ENCODE peak calls at places on chromosomes 6 and 20, in five cellular contexts. A, W, J, O and D are unnamed samples.
A peak's percentile ranks its signal among the peaks of the same experiment; 100 is the strongest.

GRCh38 chr6:26232306-26232949 is 132.6 kb upstream of the BTN3A2 start:
- DNase-seq in A (no peak), W (no peak), J (no peak), O (no peak), D (no peak)

GRCh38 chr6:16473908-16474791 is 235.8 kb downstream of the GMPR start:
- DNase-seq in A (no peak), W (no peak), J (no peak), O (no peak), D (no peak)

GRCh38 chr6:17484201-17484606 is 90.8 kb downstream of the CAP2 start:
- DNase-seq in A (no peak), W (no peak), J (no peak), O (no peak), D (no peak)

GRCh38 chr6:6623553-6623952 is 35.0 kb downstream of the LY86 start:
- DNase-seq in A (no peak), W (no peak), J (no peak), O (no peak), D (no peak)

GRCh38 chr6:94902974-94903628 is 674.2 kb upstream of the MANEA start:
- DNase-seq in A (no peak), W (no peak), J (no peak), O (no peak), D (no peak)

GRCh38 chr6:31332637-31333602 is 24.1 kb downstream of the HLA-B start:
- DNase-seq in A (no peak), W (no peak), J (no peak), O (no peak), D (no peak)

GRCh38 chr6:96075826-96076225 is 60.1 kb downstream of the FUT9 start:
- DNase-seq in A (no peak), W (no peak), J (no peak), O (no peak), D (no peak)

GRCh38 chr6:73382462-73383113 is 12.0 kb upstream of the DDX43 start:
- DNase-seq in A (no peak), W (peak; percentile 10), J (no peak), O (no peak), D (no peak)

GRCh38 chr6:75154973-75155372 is 50.9 kb downstream of the COL12A1 start:
- DNase-seq in A (no peak), W (no peak), J (no peak), O (no peak), D (no peak)

GRCh38 chr6:47308674-47309325 is 905 bp downstream of the TNFRSF21 start:
- DNase-seq in A (peak; percentile 75), W (peak; percentile 19), J (no peak), O (peak; percentile 14), D (peak; percentile 60)

GRCh38 chr6:166331503-166332133 is 10.7 kb downstream of the SFT2D1 start:
- DNase-seq in A (no peak), W (no peak), J (no peak), O (no peak), D (no peak)

GRCh38 chr20:15703171-15703911 is 869.9 kb downstream of the KIF16B start:
- DNase-seq in A (no peak), W (peak; percentile 87), J (no peak), O (no peak), D (no peak)

GRCh38 chr6:166713608-166714510 is 86.8 kb upstream of the RPS6KA2 start:
- DNase-seq in A (no peak), W (no peak), J (no peak), O (no peak), D (no peak)

GRCh38 chr6:43687437-43688347 is at the start of gene MRPS18A:
- DNase-seq in A (peak; percentile 95), W (peak; percentile 80), J (peak; percentile 75), O (peak; percentile 78), D (peak; percentile 89)

GRCh38 chr6:43687079-43687436 is 533 bp downstream of the MRPS18A start:
- DNase-seq in A (no peak), W (no peak), J (no peak), O (no peak), D (no peak)

GRCh38 chr6:43695078-43695966 is 7.7 kb upstream of the MRPS18A start:
- DNase-seq in A (no peak), W (no peak), J (no peak), O (no peak), D (no peak)

GRCh38 chr6:43683708-43684455 is 3.7 kb downstream of the MRPS18A start:
- DNase-seq in A (no peak), W (no peak), J (no peak), O (peak; percentile 53), D (no peak)

DNA sequence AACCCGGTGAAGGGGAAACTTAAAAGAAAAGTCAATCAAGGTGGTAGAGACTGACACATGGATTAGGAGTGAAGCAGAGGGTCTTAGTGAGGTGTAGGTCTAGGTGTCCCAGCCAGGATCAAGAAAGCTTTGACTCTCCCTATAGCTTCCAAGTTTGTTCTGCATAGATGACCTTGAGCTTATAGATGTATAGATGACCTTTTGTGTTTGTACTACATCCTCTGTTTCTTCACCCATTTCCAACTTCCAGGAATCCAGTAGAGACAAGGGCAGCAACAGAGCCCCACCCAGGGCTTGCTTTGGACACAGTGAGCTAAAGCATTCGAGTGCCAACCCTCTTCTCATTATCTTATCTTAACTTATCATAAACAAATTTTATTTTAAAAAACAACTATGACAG is 1.8 kb upstream of the MRPS18A start:
- DNase-seq in A (no peak), W (no peak), J (no peak), O (no peak), D (no peak)
- TF ChIP-seq POLR2A in A (no peak), W (no peak), J (no peak), O (no peak), D (no peak)

GRCh38 chr20:37356387-37356786 is 10.4 kb downstream of the SRC start:
- DNase-seq in A (peak; percentile 83), W (no peak), J (peak; percentile 57), O (peak; percentile 54), D (peak; percentile 77)

GRCh38 chr20:37355252-37356180 is 9.6 kb downstream of the SRC start:
- DNase-seq in A (peak; percentile 34), W (no peak), J (no peak), O (no peak), D (peak; percentile 60)

GRCh38 chr20:37352611-37352980 is 6.7 kb downstream of the SRC start:
- DNase-seq in A (peak; percentile 40), W (no peak), J (no peak), O (no peak), D (no peak)

GRCh38 chr20:37353285-37353849 is 7.4 kb downstream of the SRC start:
- DNase-seq in A (peak; percentile 54), W (no peak), J (no peak), O (no peak), D (no peak)

DNA sequence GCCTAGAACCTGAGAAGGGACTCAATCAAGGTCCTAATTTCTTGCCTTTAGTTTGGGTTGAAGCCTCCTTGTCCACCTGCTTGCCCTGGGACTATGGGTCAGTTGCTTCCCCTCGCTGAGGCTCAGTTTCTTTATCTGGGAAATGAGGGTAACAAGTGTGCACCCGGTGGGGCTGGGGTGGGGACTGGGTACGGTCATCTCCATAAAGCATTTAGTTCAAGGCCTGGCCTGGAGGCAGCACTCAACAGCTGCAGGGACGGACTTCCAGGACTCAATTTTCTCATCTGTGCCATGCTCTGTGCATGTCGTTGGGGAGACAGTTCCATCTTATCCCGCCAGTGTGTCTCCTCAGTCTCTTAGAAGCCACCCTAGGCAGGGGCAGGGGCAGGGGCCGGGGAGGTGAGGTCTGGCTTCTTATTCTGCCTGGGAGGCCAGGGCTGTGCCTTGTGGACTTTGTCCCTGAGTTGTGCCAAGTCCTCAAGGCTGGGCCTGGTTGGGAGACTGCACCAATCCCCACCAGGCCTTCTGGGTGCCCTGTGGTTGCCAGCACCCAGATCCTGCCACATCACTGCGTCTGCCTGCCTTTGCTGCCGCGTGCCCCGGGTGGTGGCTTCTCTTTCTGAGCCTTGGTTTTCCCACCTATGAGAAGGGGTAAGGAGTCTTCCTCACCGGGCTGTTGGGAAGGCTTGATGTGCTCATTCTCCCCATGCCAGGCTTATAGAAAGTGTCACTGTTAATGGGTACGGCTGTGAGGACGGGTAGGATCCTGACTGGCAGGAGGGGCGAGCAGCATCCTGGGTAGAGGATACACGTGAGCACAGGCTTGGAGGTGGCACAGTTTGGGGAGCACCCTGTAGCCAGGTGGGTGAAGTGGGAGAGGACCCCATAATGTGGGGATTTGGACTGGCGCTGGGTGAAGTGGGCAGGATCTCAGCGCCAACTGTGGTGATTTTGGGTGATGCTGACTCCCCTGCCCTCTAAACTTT is 8.6 kb downstream of the SRC start:
- DNase-seq in A (peak; percentile 47), W (no peak), J (no peak), O (no peak), D (no peak)
- H3K36me3 ChIP-seq in A (peaks cover 6% of the 10 kb centered on the region), W (peaks cover 15% of the 10 kb centered on the region), J (no peaks in the 10 kb centered on the region), O (no peaks in the 10 kb centered on the region), D (no peaks in the 10 kb centered on the region)

GRCh38 chr20:41230136-41230535 is 87.4 kb downstream of the ZHX3 start:
- DNase-seq in A (no peak), W (no peak), J (no peak), O (no peak), D (no peak)

GRCh38 chr20:41233976-41234514 is 83.5 kb downstream of the ZHX3 start:
- DNase-seq in A (no peak), W (no peak), J (no peak), O (no peak), D (no peak)

GRCh38 chr20:41231136-41231535 is 86.4 kb downstream of the ZHX3 start:
- DNase-seq in A (no peak), W (no peak), J (no peak), O (no peak), D (no peak)

GRCh38 chr20:41232971-41233926 is 84.3 kb downstream of the ZHX3 start:
- DNase-seq in A (no peak), W (peak; percentile 96), J (no peak), O (peak; percentile 31), D (no peak)

GRCh38 chr20:41231850-41232249 is 85.7 kb downstream of the ZHX3 start:
- DNase-seq in A (no peak), W (no peak), J (no peak), O (no peak), D (no peak)
- H3K4me1 ChIP-seq in A (no peaks in the 10 kb centered on the region), W (peaks cover 12% of the 10 kb centered on the region), J (peaks cover 60% of the 10 kb centered on the region), O (no peaks in the 10 kb centered on the region), D (peaks cover 42% of the 10 kb centered on the region)

DNA sequence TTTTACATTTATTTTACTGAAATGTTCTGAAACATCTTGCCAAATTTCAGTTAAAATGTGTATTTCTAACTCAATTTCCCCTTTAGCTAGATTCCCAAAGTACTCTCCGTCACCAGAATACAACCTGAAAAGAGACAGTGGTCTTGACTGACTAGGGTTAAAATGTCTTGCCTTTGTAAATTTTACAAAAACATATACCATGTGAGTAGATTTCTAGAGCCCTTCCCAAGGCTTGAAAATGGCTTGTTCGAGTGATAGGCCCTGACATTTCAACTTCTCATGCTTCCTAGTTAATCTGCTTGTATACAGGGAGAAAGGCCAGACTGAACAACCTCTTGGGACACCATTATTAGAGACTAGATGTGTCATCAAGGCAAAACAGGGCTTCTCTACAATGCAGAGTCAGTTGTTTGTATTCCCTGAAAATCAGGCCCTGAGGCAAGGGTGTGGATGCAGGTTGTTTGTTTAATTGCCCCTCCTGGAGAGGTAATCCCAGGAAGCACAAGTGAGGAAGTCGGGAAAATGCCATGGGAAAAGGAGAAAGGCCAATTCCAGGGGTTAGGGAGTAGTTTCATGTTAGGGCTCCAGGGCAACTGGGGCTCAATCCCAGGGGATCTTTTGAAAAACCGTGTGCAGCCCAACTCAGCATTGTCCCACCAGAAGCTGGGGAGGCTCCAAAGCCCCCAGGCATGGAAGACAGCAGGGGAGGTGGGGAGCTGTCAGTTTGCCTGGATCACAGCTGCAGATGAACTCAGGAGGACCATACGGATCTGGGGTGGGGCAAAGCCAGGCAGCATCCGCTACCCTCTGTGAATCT is 11.6 kb upstream of the TFB1M start:
- DNase-seq in A (no peak), W (no peak), J (no peak), O (no peak), D (no peak)
- TF ChIP-seq POLR2A in A (no peak), W (no peak), J (no peak), O (no peak), D (no peak)